ENCODE peak calls at places on chromosomes 5 and 9, in five cellular contexts. K is tibial nerve, P is right lobe of liver, T is transverse colon, N is spleen. O is an unnamed sample. For H3K9me3 and H3K4me1, the result is how much of the 10 kb centered on the place peaks cover.

GRCh38 chr9:36873247-36873875 is 160.7 kb downstream of the PAX5 start:
- DNase-seq in K (peak), P (peak), T (peak), N (peak), O (peak)

GRCh38 chr5:58447231-58447630 is 12.7 kb downstream of the PLK2 start:
- DNase-seq in K (no peak), P (no peak), T (no peak), N (no peak), O (no peak)

GRCh38 chr9:81499021-81499454 is 190.3 kb downstream of the TLE1 start:
- DNase-seq in K (peak), P (no peak), T (no peak), N (no peak), O (peak)

GRCh38 chr5:164175083-164175482 is 669.7 kb downstream of the MAT2B start:
- DNase-seq in K (no peak), P (no peak), T (no peak), N (no peak), O (no peak)

GRCh38 chr9:120735415-120736126 is 21.3 kb upstream of the MEGF9 start:
- DNase-seq in K (peak), P (peak), T (no peak), N (peak), O (no peak)

GRCh38 chr5:179368806-179369529 is 23.7 kb upstream of the ADAMTS2 start:
- DNase-seq in K (no peak), P (no peak), T (no peak), N (peak), O (no peak)

GRCh38 chr9:80369641-80370040 is 797.9 kb downstream of the TLE4 start:
- DNase-seq in K (no peak), P (no peak), T (no peak), N (no peak), O (no peak)

GRCh38 chr5:164649266-164649665 is 1143.8 kb downstream of the MAT2B start:
- DNase-seq in K (no peak), P (no peak), T (no peak), N (no peak), O (no peak)

GRCh38 chr9:97525451-97525850 is 24.0 kb downstream of the TMOD1 start:
- DNase-seq in K (no peak), P (no peak), T (no peak), N (no peak), O (no peak)

GRCh38 chr5:157543825-157544622 is 31.6 kb downstream of the ADAM19 start:
- DNase-seq in K (no peak), P (no peak), T (no peak), N (no peak), O (no peak)

GRCh38 chr9:78261403-78262001 is 25.6 kb downstream of the CEP78 start:
- DNase-seq in K (no peak), P (no peak), T (no peak), N (no peak), O (no peak)

GRCh38 chr5:107790671-107791070 is 119.9 kb upstream of the EFNA5 start:
- DNase-seq in K (no peak), P (no peak), T (no peak), N (no peak), O (no peak)

GRCh38 chr9:135138078-135138855 is 50.8 kb downstream of the OLFM1 start:
- DNase-seq in K (no peak), P (no peak), T (no peak), N (no peak), O (no peak)

GRCh38 chr9:137342482-137342881 is 40.4 kb upstream of the NRARP start:
- DNase-seq in K (no peak), P (no peak), T (no peak), N (no peak), O (no peak)

GRCh38 chr5:122137702-122138101 is 8.4 kb downstream of the ZNF474 start:
- DNase-seq in K (no peak), P (no peak), T (no peak), N (no peak), O (no peak)

GRCh38 chr9:70100362-70100761 is 56.7 kb downstream of the MAMDC2 start:
- DNase-seq in K (no peak), P (no peak), T (peak), N (no peak), O (no peak)

GRCh38 chr5:150556859-150557506 is 49.1 kb downstream of the NDST1 start:
- DNase-seq in K (no peak), P (no peak), T (no peak), N (no peak), O (no peak)

GRCh38 chr9:90175257-90175656 is 467.4 kb downstream of the DIRAS2 start:
- DNase-seq in K (no peak), P (no peak), T (no peak), N (no peak), O (no peak)

GRCh38 chr9:80811003-80811402 is 878.3 kb downstream of the TLE1 start:
- DNase-seq in K (no peak), P (no peak), T (no peak), N (no peak), O (no peak)

GRCh38 chr5:1558945-1559344 is 35.2 kb upstream of the LPCAT1 start:
- DNase-seq in K (no peak), P (no peak), T (no peak), N (no peak), O (no peak)

GRCh38 chr9:3238241-3238640 is 287.6 kb downstream of the RFX3 start:
- DNase-seq in K (no peak), P (no peak), T (no peak), N (no peak), O (no peak)

GRCh38 chr5:128579111-128579510 is 41.1 kb upstream of the FBN2 start:
- DNase-seq in K (no peak), P (no peak), T (no peak), N (no peak), O (no peak)

GRCh38 chr5:149038336-149039075 is 24.4 kb downstream of the SH3TC2 start:
- DNase-seq in K (no peak), P (no peak), T (no peak), N (no peak), O (no peak)

GRCh38 chr5:123819818-123820217 is 307.8 kb downstream of the CSNK1G3 start:
- DNase-seq in K (no peak), P (no peak), T (no peak), N (no peak), O (no peak)

GRCh38 chr5:117095803-117096332 is 521.2 kb upstream of the SEMA6A start:
- DNase-seq in K (no peak), P (no peak), T (no peak), N (no peak), O (no peak)

GRCh38 chr9:137295313-137296213 is 6.5 kb downstream of the NRARP start:
- DNase-seq in K (no peak), P (no peak), T (peak), N (peak), O (no peak)

GRCh38 chr5:143207058-143207457 is 196.4 kb downstream of the NR3C1 start:
- DNase-seq in K (no peak), P (no peak), T (no peak), N (no peak), O (no peak)

GRCh38 chr5:143207563-143208364 is 195.7 kb downstream of the NR3C1 start:
- DNase-seq in K (no peak), P (no peak), T (no peak), N (no peak), O (no peak)

GRCh38 chr5:143205386-143205785 is 198.1 kb downstream of the NR3C1 start:
- DNase-seq in K (no peak), P (no peak), T (no peak), N (no peak), O (no peak)

GRCh38 chr5:143205879-143206193 is 197.7 kb downstream of the NR3C1 start:
- DNase-seq in K (no peak), P (no peak), T (no peak), N (no peak), O (no peak)

DNA sequence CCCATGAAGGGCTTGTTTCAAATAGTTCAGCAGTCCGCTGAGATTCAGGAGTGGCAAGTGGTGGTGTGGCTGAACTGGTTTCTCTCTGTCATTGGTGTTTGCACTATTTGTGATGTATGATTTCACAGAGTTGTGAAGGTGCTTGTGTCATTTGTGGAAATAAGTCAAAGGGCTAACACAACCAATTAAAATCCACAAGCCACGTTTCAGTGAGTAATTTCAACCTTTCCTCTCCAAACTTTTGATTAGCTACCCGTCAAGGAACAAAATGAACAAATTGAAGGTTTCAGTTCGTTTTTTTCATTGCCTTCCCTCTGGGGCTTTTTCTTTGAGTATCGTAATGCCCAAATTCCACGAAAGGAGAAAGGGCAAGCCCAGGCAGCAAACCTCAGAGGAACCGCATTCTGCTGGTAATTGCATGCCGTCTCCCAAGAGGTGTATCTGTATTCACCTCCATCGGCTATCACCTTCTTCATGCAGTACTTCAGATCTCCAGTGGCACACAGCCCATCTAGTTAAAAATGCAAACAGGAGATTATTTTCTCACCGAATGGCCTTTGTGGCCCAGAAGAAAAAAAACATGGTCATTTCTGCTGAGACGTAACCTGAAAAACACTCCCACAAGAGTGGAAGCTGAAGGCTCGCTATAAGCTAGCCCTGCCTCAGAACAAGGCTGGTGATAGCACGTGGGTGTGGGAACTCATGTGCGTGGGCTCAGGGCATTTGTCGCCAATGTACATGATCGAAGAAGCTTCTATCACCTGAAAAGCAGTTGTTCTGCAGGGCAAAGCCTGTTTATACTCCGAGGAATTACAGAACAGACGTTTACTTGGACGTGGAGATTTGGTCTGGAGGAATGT is 197.1 kb downstream of the NR3C1 start:
- DNase-seq in K (no peak), P (no peak), T (no peak), N (no peak), O (no peak)
- TF ChIP-seq POLR2A in K (no peak), P (no peak), T (no peak), N (no peak), O (no peak)

GRCh38 chr9:34896112-34896511 is 62.0 kb upstream of the PHF24 start:
- DNase-seq in K (no peak), P (no peak), T (no peak), N (no peak), O (no peak)

GRCh38 chr9:34892886-34893285 is 65.2 kb upstream of the PHF24 start:
- DNase-seq in K (no peak), P (no peak), T (no peak), N (no peak), O (no peak)

GRCh38 chr9:34891386-34891785 is 66.7 kb upstream of the PHF24 start:
- DNase-seq in K (no peak), P (no peak), T (no peak), N (no peak), O (no peak)
- H3K9me3 ChIP-seq in K (under half), P (under half), T (under half), N (under half), O (under half)

DNA sequence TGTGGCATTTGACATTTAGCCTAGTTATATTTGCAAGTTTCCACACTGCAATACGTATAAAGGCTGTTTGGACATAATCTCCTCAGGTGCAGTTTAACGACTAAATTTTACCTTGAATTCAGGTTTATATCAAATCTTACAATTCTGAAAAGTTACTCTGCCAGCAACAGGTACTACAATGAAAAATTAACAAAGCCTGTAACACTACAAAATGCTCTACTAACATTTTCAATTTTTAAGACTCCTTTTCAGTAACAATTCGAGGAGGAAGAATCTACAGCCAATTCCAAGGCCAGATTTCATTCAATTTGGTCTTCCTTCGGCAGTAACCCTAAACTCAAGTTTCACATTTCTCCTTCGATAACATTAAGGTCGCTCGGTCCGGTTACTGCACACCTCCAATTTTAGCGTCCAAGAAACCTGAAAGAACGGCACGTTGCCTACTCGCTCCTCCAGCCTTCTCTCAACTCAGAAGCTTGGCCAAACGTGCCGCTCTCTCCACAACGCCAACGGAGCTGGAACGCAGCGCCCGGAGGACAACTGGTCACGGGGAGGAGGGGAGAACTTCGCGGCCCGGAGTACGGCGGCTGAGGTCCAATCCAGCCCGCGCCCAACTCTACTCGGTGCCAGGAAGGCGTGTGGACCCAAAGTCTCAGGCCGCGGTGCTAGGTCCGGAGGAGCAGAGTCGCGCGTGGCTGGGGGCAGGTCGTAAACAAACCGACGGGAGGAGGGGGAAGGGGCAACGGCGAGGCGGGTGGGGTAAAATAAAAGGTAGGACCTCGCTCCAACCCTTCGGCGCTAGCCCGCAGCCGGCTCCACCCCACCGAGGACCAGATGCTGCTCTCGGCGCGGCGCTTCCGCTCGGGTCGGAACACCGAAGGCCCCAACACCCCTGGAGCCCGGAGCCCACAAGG is 681 bp downstream of the FNIP1 start:
- DNase-seq in K (peak), P (peak), T (peak), N (peak), O (peak)
- H3K4me1 ChIP-seq in K (under half), P (under half), T (under half), N (half or more), O (under half)

GRCh38 chr5:172833691-172834569 is at the start of gene ERGIC1:
- DNase-seq in K (peak), P (peak), T (peak), N (peak), O (peak)
- TF ChIP-seq POLR2A in K (peak), P (peak), T (peak), N (peak), O (peak)

DNA sequence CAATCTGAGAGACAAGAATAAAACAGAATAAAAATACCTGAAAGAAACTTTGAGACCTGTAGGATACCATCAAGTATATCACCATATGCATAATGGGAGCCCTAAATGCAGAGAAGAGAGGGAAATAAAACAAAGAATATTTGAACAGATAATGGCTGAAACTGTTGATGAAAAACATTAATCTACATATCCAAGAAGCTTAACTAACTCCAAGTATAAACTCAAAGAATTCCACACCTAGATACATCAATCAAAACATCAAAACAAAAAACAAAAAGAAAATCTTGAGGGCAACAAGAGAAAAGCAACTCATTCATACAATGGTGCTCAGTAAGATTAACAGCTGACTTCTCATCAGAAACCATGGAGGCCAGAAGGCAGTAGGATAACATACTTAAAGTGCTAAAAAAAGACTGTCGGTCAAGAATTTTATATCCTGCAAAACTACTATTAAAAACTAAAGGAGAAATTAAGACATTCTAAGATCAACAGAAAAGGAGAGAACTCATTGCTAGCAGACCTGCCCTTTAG is 101.6 kb downstream of the FOXD1 start:
- DNase-seq in K (no peak), P (no peak), T (no peak), N (no peak), O (no peak)
- H3K9me3 ChIP-seq in K (under half), P (under half), T (under half), N (half or more), O (under half)

DNA sequence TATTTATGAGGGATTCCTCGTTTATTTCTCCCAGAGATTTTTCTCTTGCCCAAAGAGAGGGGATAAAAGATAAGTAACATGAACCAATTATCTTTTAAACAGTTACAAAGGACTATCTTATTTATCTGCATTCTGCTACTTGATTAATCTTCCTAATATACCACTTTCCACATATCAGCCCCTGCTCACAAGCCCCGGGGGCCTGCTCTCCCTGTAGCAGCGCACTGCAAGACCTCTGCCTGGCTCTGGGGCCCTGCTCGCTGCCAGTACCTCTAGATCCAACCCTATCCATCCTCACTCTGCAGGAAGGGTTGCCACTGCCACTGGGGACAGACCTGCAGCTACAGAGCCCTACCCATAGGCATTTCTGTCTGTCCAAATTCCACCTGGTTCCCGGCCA is 75.3 kb downstream of the MED27 start:
- DNase-seq in K (no peak), P (no peak), T (no peak), N (no peak), O (no peak)
- H3K4me1 ChIP-seq in K (under half), P (under half), T (under half), N (under half), O (under half)

DNA sequence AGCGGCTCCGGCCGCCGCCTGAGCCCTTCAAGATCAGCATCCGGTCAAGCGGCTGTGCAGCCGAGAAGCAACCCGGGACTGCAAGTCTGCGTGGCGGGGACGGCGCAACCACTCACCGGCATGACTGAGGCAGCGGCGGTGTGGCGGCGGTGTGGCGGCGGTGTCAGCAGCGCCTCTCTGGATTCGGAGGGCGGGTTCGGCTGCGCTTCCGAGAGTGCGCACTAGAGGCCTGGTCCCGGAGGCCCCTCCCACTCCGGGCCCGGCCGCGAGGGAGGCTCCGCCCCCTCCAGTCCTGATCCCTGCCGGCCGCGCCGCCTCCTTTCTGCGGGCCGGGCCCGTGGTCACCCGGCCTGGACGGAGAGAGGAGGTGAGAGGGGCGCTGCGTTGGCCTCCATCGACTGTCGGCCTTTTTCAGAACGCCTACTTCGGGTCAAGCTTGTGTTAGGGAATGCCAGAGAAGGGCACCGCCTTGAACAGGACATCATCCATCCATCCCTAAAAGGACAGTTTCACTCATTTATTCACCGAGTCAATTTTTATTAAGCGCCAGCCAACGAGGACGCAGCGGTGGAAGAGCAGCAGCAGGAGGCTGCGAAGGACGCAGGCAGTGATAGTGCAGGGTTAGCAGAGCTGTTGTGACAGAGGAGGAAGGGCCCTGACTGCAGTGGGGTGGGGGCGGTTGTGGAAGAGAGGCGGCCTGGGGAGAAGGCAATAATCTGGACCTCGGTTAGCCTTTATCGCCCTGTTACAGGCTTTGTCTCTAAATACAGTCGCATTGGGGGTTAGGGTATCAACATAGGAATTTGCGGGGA is at the start of gene ATOX1:
- DNase-seq in K (peak), P (peak), T (peak), N (peak), O (peak)
- TF ChIP-seq POLR2A in K (peak), P (peak), T (peak), N (peak), O (peak)

O was measured in body of pancreas.